ENCODE peak calls at places on chromosomes 5 and 9, in ten cellular contexts. K, I, Q, H, D, Y, B, W, C and Z are unnamed samples.

GRCh38 chr9:128503870-128504269 is 649 bp upstream of the GLE1 start:
- DNase-seq in K (no peak), I (peak; percentile 18), Q (no peak), H (peak; percentile 13), D (no peak), Y (no peak), B (peak; percentile 17), W (peak; percentile 38), C (peak; percentile 55), Z (no peak)

GRCh38 chr9:98251554-98251953 is 3.9 kb downstream of the TBC1D2 start:
- DNase-seq in K (no peak), I (no peak), Q (no peak), H (peak; percentile 74), D (peak; percentile 91), Y (no peak), B (peak; percentile 84), W (peak; percentile 88), C (no peak), Z (no peak)

GRCh38 chr9:84969084-84969483 is 299.6 kb downstream of the NTRK2 start:
- DNase-seq in K (no peak), I (no peak), Q (no peak), H (no peak), D (no peak), Y (no peak), B (peak; percentile 57), W (peak; percentile 43), C (no peak), Z (no peak)

GRCh38 chr9:102728946-102729345 is 266.2 kb upstream of the CYLC2 start:
- DNase-seq in K (no peak), I (no peak), Q (no peak), H (no peak), D (no peak), Y (no peak), B (no peak), W (no peak), C (no peak), Z (no peak)

GRCh38 chr9:105284463-105284862 is 40.0 kb downstream of the SLC44A1 start:
- DNase-seq in K (no peak), I (no peak), Q (no peak), H (no peak), D (no peak), Y (no peak), B (no peak), W (no peak), C (no peak), Z (no peak)

GRCh38 chr5:179834120-179834519 is 13.4 kb downstream of the SQSTM1 start:
- DNase-seq in K (no peak), I (no peak), Q (no peak), H (no peak), D (no peak), Y (no peak), B (no peak), W (no peak), C (no peak), Z (no peak)

GRCh38 chr9:35696520-35697215 is 6.9 kb upstream of the TPM2 start:
- DNase-seq in K (peak; percentile 77), I (peak; percentile 70), Q (peak; percentile 60), H (no peak), D (no peak), Y (peak; percentile 52), B (peak; percentile 38), W (no peak), C (no peak), Z (no peak)

GRCh38 chr9:136372561-136373299 is 739 bp downstream of the CARD9 start:
- DNase-seq in K (peak; percentile 19), I (peak; percentile 36), Q (peak; percentile 74), H (peak; percentile 45), D (no peak), Y (no peak), B (peak; percentile 75), W (peak; percentile 89), C (peak; percentile 89), Z (peak; percentile 69)

GRCh38 chr9:33843312-33843950 is 26.5 kb downstream of the UBE2R2 start:
- DNase-seq in K (no peak), I (no peak), Q (no peak), H (no peak), D (no peak), Y (no peak), B (no peak), W (no peak), C (no peak), Z (no peak)

GRCh38 chr9:86126998-86127972 is 27.9 kb upstream of the GOLM1 start:
- DNase-seq in K (no peak), I (peak; percentile 89), Q (no peak), H (peak; percentile 88), D (peak; percentile 69), Y (no peak), B (peak; percentile 97), W (peak; percentile 99), C (peak; percentile 88), Z (peak; percentile 93)

GRCh38 chr5:92886751-92887150 is 694.3 kb downstream of the NR2F1-AS1 start:
- DNase-seq in K (no peak), I (no peak), Q (no peak), H (no peak), D (no peak), Y (no peak), B (no peak), W (no peak), C (no peak), Z (no peak)

GRCh38 chr5:161421067-161421466 is 125.5 kb downstream of the GABRB2 start:
- DNase-seq in K (no peak), I (peak; percentile 5), Q (no peak), H (no peak), D (no peak), Y (no peak), B (no peak), W (no peak), C (no peak), Z (no peak)

GRCh38 chr9:124774131-124774978 is 2.6 kb upstream of the OLFML2A start:
- DNase-seq in K (peak; percentile 84), I (peak; percentile 88), Q (peak; percentile 93), H (peak; percentile 73), D (no peak), Y (peak; percentile 77), B (peak; percentile 57), W (peak; percentile 66), C (peak; percentile 88), Z (no peak)

GRCh38 chr9:106893088-106893487 is 30.1 kb downstream of the ZNF462 start:
- DNase-seq in K (no peak), I (no peak), Q (no peak), H (peak; percentile 54), D (no peak), Y (no peak), B (peak; percentile 78), W (peak; percentile 78), C (no peak), Z (no peak)

GRCh38 chr9:76374702-76375543 is 19.3 kb downstream of the RFK start:
- DNase-seq in K (no peak), I (peak; percentile 36), Q (peak; percentile 35), H (peak; percentile 80), D (peak; percentile 85), Y (no peak), B (peak; percentile 95), W (peak; percentile 92), C (peak; percentile 72), Z (peak; percentile 88)

GRCh38 chr9:126723807-126724172 is 81.0 kb upstream of the ZBTB43 start:
- DNase-seq in K (peak; percentile 9), I (peak; percentile 62), Q (no peak), H (peak; percentile 22), D (no peak), Y (no peak), B (peak; percentile 15), W (no peak), C (no peak), Z (no peak)

GRCh38 chr5:170502692-170503091 is 1.1 kb upstream of the KCNIP1 start:
- DNase-seq in K (no peak), I (peak; percentile 27), Q (no peak), H (no peak), D (no peak), Y (no peak), B (no peak), W (no peak), C (no peak), Z (no peak)

GRCh38 chr5:65037845-65038815 is 269.4 kb downstream of the CWC27 start:
- DNase-seq in K (peak; percentile 47), I (peak; percentile 63), Q (peak; percentile 65), H (no peak), D (no peak), Y (no peak), B (no peak), W (no peak), C (no peak), Z (no peak)

GRCh38 chr5:111498346-111498745 is 14.0 kb downstream of the STARD4 start:
- DNase-seq in K (no peak), I (no peak), Q (no peak), H (no peak), D (no peak), Y (no peak), B (no peak), W (no peak), C (no peak), Z (no peak)
- H3K36me3 ChIP-seq in K (peaks cover 67% of the 10 kb centered on the region), I (peaks cover 24% of the 10 kb centered on the region), Q (peaks cover 24% of the 10 kb centered on the region), H (peaks cover 59% of the 10 kb centered on the region), D (peaks cover 99% of the 10 kb centered on the region), Y (no peaks in the 10 kb centered on the region), B (peaks cover 2% of the 10 kb centered on the region), W (no peaks in the 10 kb centered on the region), C (peaks cover 18% of the 10 kb centered on the region), Z (peaks cover 5% of the 10 kb centered on the region)

GRCh38 chr5:94192658-94193391 is 425.6 kb downstream of the KIAA0825 start:
- DNase-seq in K (no peak), I (no peak), Q (no peak), H (no peak), D (no peak), Y (no peak), B (no peak), W (no peak), C (no peak), Z (no peak)
- TF ChIP-seq CTCF in K (no peak), I (no peak), Q (no peak), H (no peak), D (no peak), Y (no peak), B (no peak), W (no peak), C (no peak), Z (no peak)

DNA sequence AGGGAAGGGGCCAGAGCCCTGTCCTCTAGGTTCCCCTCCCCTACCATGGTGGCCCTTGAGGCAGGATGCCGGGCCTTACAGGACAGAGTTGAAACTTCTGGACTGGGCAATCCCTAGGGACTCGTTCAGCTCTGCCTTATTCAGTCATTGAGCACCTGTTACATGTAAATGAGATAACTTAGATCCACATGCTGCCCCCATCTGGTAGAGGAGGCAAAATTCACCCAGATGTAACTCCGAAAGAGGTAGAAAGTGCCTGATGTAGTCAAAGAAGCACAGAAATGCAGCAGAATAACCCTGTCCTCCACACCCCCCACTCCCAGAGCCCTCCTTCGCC is 1.5 kb downstream of the GGTA1 start:
- DNase-seq in K (peak; percentile 94), I (peak; percentile 88), Q (peak; percentile 89), H (peak; percentile 81), D (no peak), Y (no peak), B (peak; percentile 64), W (peak; percentile 65), C (no peak), Z (peak; percentile 56)
- H3K4me3 ChIP-seq in K (no peak overlapping the region), I (peak overlapping the region; percentile 68), Q (peak overlapping the region; percentile 59), H (no peak overlapping the region), D (no peak overlapping the region), Y (peak overlapping the region; percentile 47), B (peak overlapping the region; percentile 4), W (peak overlapping the region; percentile 58), C (peak overlapping the region; percentile 59), Z (peak overlapping the region; percentile 3)

GRCh38 chr9:89325733-89326132 is 7.4 kb downstream of the SECISBP2 start:
- DNase-seq in K (no peak), I (no peak), Q (no peak), H (no peak), D (no peak), Y (no peak), B (no peak), W (no peak), C (no peak), Z (no peak)
- H3K36me3 ChIP-seq in K (peaks cover 91% of the 10 kb centered on the region), I (peaks cover 15% of the 10 kb centered on the region), Q (peaks cover 37% of the 10 kb centered on the region), H (peaks cover 27% of the 10 kb centered on the region), D (peaks cover 55% of the 10 kb centered on the region), Y (peaks cover 26% of the 10 kb centered on the region), B (peaks cover 4% of the 10 kb centered on the region), W (peaks cover 18% of the 10 kb centered on the region), C (peaks cover 64% of the 10 kb centered on the region), Z (peaks cover 2% of the 10 kb centered on the region)